ENCODE peak calls at places on chromosomes 13 and 19, in six cellular contexts. One of them, this sample, is unnamed.

GRCh38 chr13:29907670-29908069 is 57.3 kb upstream of the UBL3 start:
- DNase-seq in IMR-90: no peak
- DNase-seq in upper lobe of right lung: no peak
- DNase-seq in dorsolateral prefrontal cortex: no peak
- DNase-seq in tibial artery: no peak
- DNase-seq in astrocyte of the cerebellum: no peak
- DNase-seq in this sample: no peak

GRCh38 chr13:52891685-52892084 is 43.2 kb upstream of the PCDH8 start:
- DNase-seq in IMR-90: no peak
- DNase-seq in upper lobe of right lung: no peak
- DNase-seq in dorsolateral prefrontal cortex: no peak
- DNase-seq in tibial artery: no peak
- DNase-seq in astrocyte of the cerebellum: no peak
- DNase-seq in this sample: no peak

GRCh38 chr19:17240855-17241399 is 4.8 kb downstream of the NR2F6 start:
- DNase-seq in IMR-90: no peak
- DNase-seq in upper lobe of right lung: no peak
- DNase-seq in dorsolateral prefrontal cortex: no peak
- DNase-seq in tibial artery: no peak
- DNase-seq in astrocyte of the cerebellum: no peak
- DNase-seq in this sample: no peak

GRCh38 chr13:91817250-91817649 is 418.8 kb downstream of the GPC5 start:
- DNase-seq in IMR-90: peak
- DNase-seq in upper lobe of right lung: no peak
- DNase-seq in dorsolateral prefrontal cortex: no peak
- DNase-seq in tibial artery: no peak
- DNase-seq in astrocyte of the cerebellum: no peak
- DNase-seq in this sample: peak

GRCh38 chr19:4496304-4496703 is 22.0 kb downstream of the PLIN4 start:
- DNase-seq in IMR-90: no peak
- DNase-seq in upper lobe of right lung: no peak
- DNase-seq in dorsolateral prefrontal cortex: no peak
- DNase-seq in tibial artery: no peak
- DNase-seq in astrocyte of the cerebellum: no peak
- DNase-seq in this sample: no peak

GRCh38 chr13:31476753-31477152 is 262.6 kb upstream of the RXFP2 start:
- DNase-seq in IMR-90: no peak
- DNase-seq in upper lobe of right lung: no peak
- DNase-seq in dorsolateral prefrontal cortex: no peak
- DNase-seq in tibial artery: no peak
- DNase-seq in astrocyte of the cerebellum: no peak
- DNase-seq in this sample: no peak

GRCh38 chr19:6424190-6424938 is at the start of gene KHSRP:
- DNase-seq in IMR-90: no peak
- DNase-seq in upper lobe of right lung: peak
- DNase-seq in dorsolateral prefrontal cortex: no peak
- DNase-seq in tibial artery: no peak
- DNase-seq in astrocyte of the cerebellum: no peak
- DNase-seq in this sample: no peak

GRCh38 chr13:67230243-67230773 is at the start of gene PCDH9:
- DNase-seq in IMR-90: peak
- DNase-seq in upper lobe of right lung: peak
- DNase-seq in dorsolateral prefrontal cortex: peak
- DNase-seq in tibial artery: peak
- DNase-seq in astrocyte of the cerebellum: peak
- DNase-seq in this sample: peak

GRCh38 chr19:48806518-48806817 is 4.4 kb downstream of the BCAT2 start:
- DNase-seq in IMR-90: no peak
- DNase-seq in upper lobe of right lung: no peak
- DNase-seq in dorsolateral prefrontal cortex: no peak
- DNase-seq in tibial artery: peak
- DNase-seq in astrocyte of the cerebellum: no peak
- DNase-seq in this sample: no peak

GRCh38 chr13:112968380-112968909 is 569 bp upstream of the MCF2L start:
- DNase-seq in IMR-90: no peak
- DNase-seq in upper lobe of right lung: peak
- DNase-seq in dorsolateral prefrontal cortex: no peak
- DNase-seq in tibial artery: no peak
- DNase-seq in astrocyte of the cerebellum: no peak
- DNase-seq in this sample: no peak

GRCh38 chr13:78601886-78602560 is 1.3 kb downstream of the POU4F1 start:
- DNase-seq in IMR-90: no peak
- DNase-seq in upper lobe of right lung: no peak
- DNase-seq in dorsolateral prefrontal cortex: no peak
- DNase-seq in tibial artery: no peak
- DNase-seq in astrocyte of the cerebellum: no peak
- DNase-seq in this sample: no peak

GRCh38 chr19:45153339-45154063 is 7.3 kb downstream of the NKPD1 start:
- DNase-seq in IMR-90: peak
- DNase-seq in upper lobe of right lung: no peak
- DNase-seq in dorsolateral prefrontal cortex: no peak
- DNase-seq in tibial artery: no peak
- DNase-seq in astrocyte of the cerebellum: no peak
- DNase-seq in this sample: peak

GRCh38 chr13:41505209-41505835 is 48.0 kb downstream of the RGCC start:
- DNase-seq in IMR-90: peak
- DNase-seq in upper lobe of right lung: no peak
- DNase-seq in dorsolateral prefrontal cortex: no peak
- DNase-seq in tibial artery: no peak
- DNase-seq in astrocyte of the cerebellum: peak
- DNase-seq in this sample: peak

GRCh38 chr13:46339035-46339666 is 47.9 kb downstream of the RUBCNL start:
- DNase-seq in IMR-90: peak
- DNase-seq in upper lobe of right lung: no peak
- DNase-seq in dorsolateral prefrontal cortex: no peak
- DNase-seq in tibial artery: peak
- DNase-seq in astrocyte of the cerebellum: peak
- DNase-seq in this sample: peak

GRCh38 chr13:46170687-46171086 is 11.3 kb downstream of the LCP1 start:
- DNase-seq in IMR-90: no peak
- DNase-seq in upper lobe of right lung: no peak
- DNase-seq in dorsolateral prefrontal cortex: no peak
- DNase-seq in tibial artery: no peak
- DNase-seq in astrocyte of the cerebellum: no peak
- DNase-seq in this sample: peak

GRCh38 chr13:94329754-94330551 is 149.5 kb downstream of the DCT start:
- DNase-seq in IMR-90: peak
- DNase-seq in upper lobe of right lung: no peak
- DNase-seq in dorsolateral prefrontal cortex: no peak
- DNase-seq in tibial artery: no peak
- DNase-seq in astrocyte of the cerebellum: peak
- DNase-seq in this sample: peak

GRCh38 chr13:34031629-34032028 is 213.7 kb downstream of the RFC3 start:
- DNase-seq in IMR-90: no peak
- DNase-seq in upper lobe of right lung: no peak
- DNase-seq in dorsolateral prefrontal cortex: no peak
- DNase-seq in tibial artery: no peak
- DNase-seq in astrocyte of the cerebellum: no peak
- DNase-seq in this sample: no peak

GRCh38 chr19:49149652-49150105 is 5.5 kb downstream of the HRC start:
- DNase-seq in IMR-90: peak
- DNase-seq in upper lobe of right lung: peak
- DNase-seq in dorsolateral prefrontal cortex: peak
- DNase-seq in tibial artery: peak
- DNase-seq in astrocyte of the cerebellum: peak
- DNase-seq in this sample: peak

GRCh38 chr13:25062479-25062878 is 33.5 kb upstream of the PABPC3 start:
- DNase-seq in IMR-90: no peak
- DNase-seq in upper lobe of right lung: no peak
- DNase-seq in dorsolateral prefrontal cortex: no peak
- DNase-seq in tibial artery: no peak
- DNase-seq in astrocyte of the cerebellum: no peak
- DNase-seq in this sample: no peak

GRCh38 chr13:41054212-41054877 is 7.0 kb upstream of the WBP4 start:
- DNase-seq in IMR-90: peak
- DNase-seq in upper lobe of right lung: no peak
- DNase-seq in dorsolateral prefrontal cortex: no peak
- DNase-seq in tibial artery: no peak
- DNase-seq in astrocyte of the cerebellum: peak
- DNase-seq in this sample: peak

GRCh38 chr19:22332924-22333323 is 46.7 kb downstream of the ZNF729 start:
- DNase-seq in IMR-90: no peak
- DNase-seq in upper lobe of right lung: no peak
- DNase-seq in dorsolateral prefrontal cortex: no peak
- DNase-seq in tibial artery: no peak
- DNase-seq in astrocyte of the cerebellum: no peak
- DNase-seq in this sample: no peak

GRCh38 chr19:47247308-47247990 is 8.9 kb upstream of the CCDC9 start:
- DNase-seq in IMR-90: peak
- DNase-seq in upper lobe of right lung: peak
- DNase-seq in dorsolateral prefrontal cortex: no peak
- DNase-seq in tibial artery: peak
- DNase-seq in astrocyte of the cerebellum: peak
- DNase-seq in this sample: peak

GRCh38 chr19:322616-323015 is 22.0 kb downstream of the MIER2 start:
- DNase-seq in IMR-90: no peak
- DNase-seq in upper lobe of right lung: peak
- DNase-seq in dorsolateral prefrontal cortex: peak
- DNase-seq in tibial artery: no peak
- DNase-seq in astrocyte of the cerebellum: no peak
- DNase-seq in this sample: no peak

GRCh38 chr19:19059018-19059836 is 4.6 kb upstream of the SLC25A42 start:
- DNase-seq in IMR-90: no peak
- DNase-seq in upper lobe of right lung: no peak
- DNase-seq in dorsolateral prefrontal cortex: no peak
- DNase-seq in tibial artery: no peak
- DNase-seq in astrocyte of the cerebellum: no peak
- DNase-seq in this sample: no peak

GRCh38 chr19:48025480-48025879 is 18.4 kb downstream of the CABP5 start:
- DNase-seq in IMR-90: no peak
- DNase-seq in upper lobe of right lung: no peak
- DNase-seq in dorsolateral prefrontal cortex: no peak
- DNase-seq in tibial artery: no peak
- DNase-seq in astrocyte of the cerebellum: no peak
- DNase-seq in this sample: no peak

GRCh38 chr13:111429064-111429558 is 108.7 kb downstream of the TEX29 start:
- DNase-seq in IMR-90: peak
- DNase-seq in upper lobe of right lung: no peak
- DNase-seq in dorsolateral prefrontal cortex: no peak
- DNase-seq in tibial artery: no peak
- DNase-seq in astrocyte of the cerebellum: no peak
- DNase-seq in this sample: peak

GRCh38 chr19:2523630-2524311 is 47.8 kb downstream of the GADD45B start:
- DNase-seq in IMR-90: peak
- DNase-seq in upper lobe of right lung: no peak
- DNase-seq in dorsolateral prefrontal cortex: no peak
- DNase-seq in tibial artery: no peak
- DNase-seq in astrocyte of the cerebellum: peak
- DNase-seq in this sample: peak

GRCh38 chr13:24033527-24034302 is 126.8 kb upstream of the SPATA13 start:
- DNase-seq in IMR-90: peak
- DNase-seq in upper lobe of right lung: no peak
- DNase-seq in dorsolateral prefrontal cortex: no peak
- DNase-seq in tibial artery: no peak
- DNase-seq in astrocyte of the cerebellum: peak
- DNase-seq in this sample: peak

GRCh38 chr13:43629691-43630480 is 156.9 kb downstream of the ENOX1 start:
- DNase-seq in IMR-90: peak
- DNase-seq in upper lobe of right lung: no peak
- DNase-seq in dorsolateral prefrontal cortex: no peak
- DNase-seq in tibial artery: no peak
- DNase-seq in astrocyte of the cerebellum: no peak
- DNase-seq in this sample: peak

GRCh38 chr19:1066251-1066747 is 668 bp upstream of the ARHGAP45 start:
- DNase-seq in IMR-90: no peak
- DNase-seq in upper lobe of right lung: no peak
- DNase-seq in dorsolateral prefrontal cortex: no peak
- DNase-seq in tibial artery: no peak
- DNase-seq in astrocyte of the cerebellum: no peak
- DNase-seq in this sample: no peak

GRCh38 chr19:11482384-11483050 is 1.7 kb upstream of the ELAVL3 start:
- DNase-seq in IMR-90: peak
- DNase-seq in upper lobe of right lung: peak
- DNase-seq in dorsolateral prefrontal cortex: peak
- DNase-seq in tibial artery: peak
- DNase-seq in astrocyte of the cerebellum: no peak
- DNase-seq in this sample: peak
- TF ChIP-seq CTCF in IMR-90: peak
- TF ChIP-seq CTCF in upper lobe of right lung: peak
- TF ChIP-seq CTCF in dorsolateral prefrontal cortex: peak
- TF ChIP-seq CTCF in tibial artery: peak
- TF ChIP-seq CTCF in astrocyte of the cerebellum: peak
- TF ChIP-seq CTCF in this sample: peak

GRCh38 chr19:55679343-55680257 is 4.6 kb downstream of the EPN1 start:
- DNase-seq in IMR-90: peak
- DNase-seq in upper lobe of right lung: no peak
- DNase-seq in dorsolateral prefrontal cortex: no peak
- DNase-seq in tibial artery: no peak
- DNase-seq in astrocyte of the cerebellum: no peak
- DNase-seq in this sample: no peak
- H3K4me3 ChIP-seq in IMR-90: no peak
- H3K4me3 ChIP-seq in upper lobe of right lung: no peak
- H3K4me3 ChIP-seq in dorsolateral prefrontal cortex: no peak
- H3K4me3 ChIP-seq in tibial artery: no peak
- H3K4me3 ChIP-seq in astrocyte of the cerebellum: no peak
- H3K4me3 ChIP-seq in this sample: no peak

DNA sequence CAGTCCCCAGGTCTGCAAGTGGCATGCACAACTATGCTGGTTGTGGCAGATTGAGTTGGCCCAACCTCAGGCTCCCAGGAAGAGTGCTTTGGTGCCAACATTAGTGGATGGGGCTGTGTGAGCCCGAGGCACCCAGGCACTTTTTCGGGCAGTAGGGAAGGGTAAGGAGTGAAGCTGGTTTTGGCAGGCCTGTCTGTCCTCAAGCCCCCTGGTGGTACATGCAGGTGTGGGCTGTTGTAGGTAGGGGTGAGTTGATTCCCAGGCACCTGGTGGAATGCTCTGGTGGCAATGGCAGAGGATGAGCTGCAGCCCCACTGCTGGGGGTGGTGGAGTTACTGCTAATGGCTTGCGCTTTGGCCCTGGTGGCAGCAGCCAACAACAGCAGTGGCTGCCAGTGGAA is 723.7 kb upstream of the SLITRK1 start:
- DNase-seq in IMR-90: no peak
- DNase-seq in upper lobe of right lung: no peak
- DNase-seq in dorsolateral prefrontal cortex: no peak
- DNase-seq in tibial artery: no peak
- DNase-seq in astrocyte of the cerebellum: no peak
- DNase-seq in this sample: no peak
- TF ChIP-seq CTCF in IMR-90: no peak
- TF ChIP-seq CTCF in upper lobe of right lung: no peak
- TF ChIP-seq CTCF in dorsolateral prefrontal cortex: no peak
- TF ChIP-seq CTCF in tibial artery: no peak
- TF ChIP-seq CTCF in astrocyte of the cerebellum: no peak
- TF ChIP-seq CTCF in this sample: no peak

DNA sequence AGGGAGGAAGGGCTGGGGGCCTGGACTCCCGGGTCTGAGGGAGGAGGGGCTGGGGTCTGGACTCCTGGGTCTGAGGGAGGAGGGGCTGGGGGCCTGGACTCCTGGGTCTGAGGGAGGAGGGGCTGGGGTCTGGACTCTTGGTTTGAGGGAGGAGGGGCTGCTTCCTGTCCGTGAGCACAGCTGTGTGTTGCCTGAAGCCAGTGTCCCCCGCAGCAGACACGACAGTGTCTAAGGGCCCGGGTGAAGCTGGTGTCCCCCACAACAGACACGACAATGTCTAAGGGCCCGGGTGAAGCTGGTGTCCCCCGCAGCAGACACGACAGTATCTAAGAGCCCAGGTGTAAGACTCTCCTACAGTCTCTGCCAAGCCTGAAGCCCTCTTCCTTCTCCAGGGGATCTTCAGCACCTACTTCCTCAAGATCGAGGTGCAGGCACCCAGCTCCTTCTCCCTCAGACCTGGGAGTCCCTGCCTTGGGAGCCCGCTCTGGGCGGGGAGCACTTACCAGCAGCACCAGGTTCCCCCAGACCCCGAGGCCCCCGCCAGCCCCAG is 346 bp downstream of the PTPRH start:
- DNase-seq in IMR-90: no peak
- DNase-seq in upper lobe of right lung: no peak
- DNase-seq in dorsolateral prefrontal cortex: no peak
- DNase-seq in tibial artery: no peak
- DNase-seq in astrocyte of the cerebellum: no peak
- DNase-seq in this sample: no peak
- H3K4me3 ChIP-seq in IMR-90: no peak
- H3K4me3 ChIP-seq in upper lobe of right lung: no peak
- H3K4me3 ChIP-seq in dorsolateral prefrontal cortex: no peak
- H3K4me3 ChIP-seq in tibial artery: no peak
- H3K4me3 ChIP-seq in astrocyte of the cerebellum: no peak
- H3K4me3 ChIP-seq in this sample: no peak

This sample was measured in fibroblast of villous mesenchyme.